ENCODE peak calls at places on chromosomes 6 and 20, in ten cellular contexts. Z is fibroblast of lung, Y is endodermal cell, O is heart right ventricle, C is psoas muscle, X is A549, U is mucosa of descending colon, L is fibroblast of villous mesenchyme, F is fibroblast of mammary gland, R is NB4. G is an unnamed sample.

GRCh38 chr6:4611441-4612129 is 164.6 kb upstream of the CDYL start:
- DNase-seq in R (peak), C (no peak), O (no peak), Z (no peak), L (peak), U (no peak), F (peak), Y (no peak), X (no peak), G (no peak)

GRCh38 chr20:20452254-20452676 is 84.4 kb downstream of the INSM1 start:
- DNase-seq in L (peak), Y (peak), Z (peak), F (peak), U (peak), O (peak), C (peak), X (no peak), R (peak), G (peak)

GRCh38 chr6:26554669-26555504 is 16.7 kb downstream of the HMGN4 start:
- DNase-seq in F (peak), U (no peak), L (peak), R (peak), Z (peak), O (no peak), C (peak), X (peak), Y (peak), G (peak)

GRCh38 chr20:46635514-46636091 is 15.7 kb downstream of the SLC13A3 start:
- DNase-seq in Y (no peak), O (no peak), X (no peak), U (no peak), F (peak), R (no peak), C (no peak), L (no peak), Z (peak), G (no peak)

GRCh38 chr6:149938571-149939462 is 3.0 kb upstream of the ULBP2 start:
- DNase-seq in F (no peak), X (no peak), C (no peak), L (peak), U (no peak), Z (peak), R (no peak), O (no peak), Y (peak), G (no peak)

GRCh38 chr6:16311763-16312162 is 73.4 kb downstream of the GMPR start:
- DNase-seq in C (no peak), F (no peak), R (no peak), Z (no peak), X (no peak), U (no peak), Y (no peak), L (no peak), O (no peak), G (no peak)

GRCh38 chr6:52617087-52617486 is 40.2 kb upstream of the TRAM2 start:
- DNase-seq in O (no peak), C (no peak), L (no peak), Z (no peak), Y (no peak), X (no peak), R (no peak), F (no peak), U (no peak), G (no peak)

GRCh38 chr6:109793793-109794192 is 102.7 kb downstream of the FIG4 start:
- DNase-seq in L (peak), X (peak), Y (no peak), Z (peak), F (peak), O (peak), U (no peak), R (no peak), C (no peak), G (peak)

GRCh38 chr6:37130704-37131103 is 39.2 kb upstream of the PIM1 start:
- DNase-seq in F (peak), Z (peak), C (peak), Y (no peak), L (peak), R (peak), O (peak), X (peak), U (no peak), G (peak)

GRCh38 chr20:41480054-41480770 is 113.6 kb upstream of the EMILIN3 start:
- DNase-seq in C (no peak), Y (no peak), O (no peak), F (no peak), U (no peak), Z (no peak), R (peak), X (no peak), L (no peak), G (no peak)

GRCh38 chr6:151677427-151677826 is 130.1 kb upstream of the ESR1 start:
- DNase-seq in R (no peak), C (no peak), F (no peak), X (no peak), O (no peak), U (no peak), Z (no peak), L (no peak), Y (no peak), G (no peak)

GRCh38 chr20:47336013-47336754 is 20.3 kb downstream of the ZMYND8 start:
- DNase-seq in C (peak), X (no peak), F (peak), R (no peak), Z (peak), Y (no peak), O (peak), L (peak), U (peak), G (no peak)

GRCh38 chr6:46011241-46012085 is 4.2 kb downstream of the CLIC5 start:
- DNase-seq in Z (no peak), O (no peak), L (peak), U (peak), Y (no peak), C (no peak), F (no peak), X (no peak), R (no peak), G (peak)

GRCh38 chr6:39791850-39792500 is at the start of gene DAAM2:
- DNase-seq in Y (peak), X (no peak), R (no peak), L (peak), Z (peak), U (peak), F (peak), C (peak), O (peak), G (no peak)

GRCh38 chr6:138093632-138094031 is 13.6 kb downstream of the PERP start:
- DNase-seq in X (no peak), C (no peak), Z (no peak), L (no peak), Y (no peak), U (no peak), O (no peak), F (no peak), R (no peak), G (no peak)

GRCh38 chr6:29737707-29738630 is 14.7 kb downstream of the HLA-F start:
- DNase-seq in R (peak), Y (peak), O (peak), X (peak), U (peak), L (peak), F (peak), Z (peak), C (peak), G (peak)

GRCh38 chr6:101439790-101440189 is 46.3 kb downstream of the GRIK2 start:
- DNase-seq in R (no peak), Y (no peak), Z (peak), L (no peak), F (peak), O (no peak), C (no peak), X (no peak), U (no peak), G (no peak)

GRCh38 chr6:52992980-52993379 is 2.1 kb downstream of the GSTA4 start:
- DNase-seq in C (no peak), Z (peak), Y (no peak), R (peak), O (no peak), F (peak), U (no peak), L (peak), X (no peak), G (no peak)

GRCh38 chr6:33578588-33579011 is 1.5 kb downstream of the BAK1 start:
- DNase-seq in X (no peak), Y (no peak), Z (no peak), C (no peak), O (no peak), L (no peak), R (no peak), U (peak), F (no peak), G (no peak)

GRCh38 chr6:56347526-56347925 is 100.1 kb upstream of the COL21A1 start:
- DNase-seq in Y (no peak), F (peak), U (no peak), L (no peak), X (no peak), O (no peak), R (no peak), C (no peak), Z (peak), G (no peak)

GRCh38 chr6:30942338-30943060 is 1.7 kb downstream of the MUCL3 start:
- DNase-seq in F (peak), O (peak), R (no peak), X (peak), Y (peak), L (peak), U (peak), Z (peak), C (peak), G (peak)

GRCh38 chr6:150656156-150656555 is 56.5 kb downstream of the PLEKHG1 start:
- DNase-seq in R (no peak), F (no peak), C (no peak), X (no peak), O (no peak), U (no peak), L (no peak), Y (no peak), Z (no peak), G (no peak)

GRCh38 chr6:159268511-159268910 is 99.3 kb downstream of the FNDC1 start:
- DNase-seq in U (no peak), O (no peak), F (no peak), R (no peak), Y (no peak), C (no peak), Z (no peak), X (no peak), L (no peak), G (no peak)

GRCh38 chr6:159267165-159267564 is 98.0 kb downstream of the FNDC1 start:
- DNase-seq in C (no peak), O (no peak), X (no peak), R (peak), U (no peak), L (no peak), Y (peak), F (peak), Z (peak), G (peak)

GRCh38 chr6:159271257-159271656 is 102.1 kb downstream of the FNDC1 start:
- DNase-seq in O (no peak), X (no peak), L (no peak), C (no peak), Y (no peak), F (no peak), Z (no peak), R (no peak), U (no peak), G (no peak)
- TF ChIP-seq CTCF in O (no peak), X (no peak), L (no peak), C (no peak), Y (no peak), F (no peak), Z (no peak), R (no peak), U (no peak), G (no peak)

GRCh38 chr6:131949615-131949908 is 1.6 kb downstream of the CCN2 start:
- DNase-seq in Y (no peak), Z (peak), R (no peak), O (peak), F (peak), L (peak), C (no peak), X (no peak), U (no peak), G (no peak)

GRCh38 chr6:131946404-131946991 is 4.7 kb downstream of the CCN2 start:
- DNase-seq in F (peak), X (peak), Z (peak), L (peak), C (no peak), U (no peak), O (no peak), Y (peak), R (no peak), G (peak)

GRCh38 chr6:131946992-131947955 is 3.9 kb downstream of the CCN2 start:
- DNase-seq in O (no peak), F (peak), L (peak), Z (peak), C (no peak), R (no peak), U (no peak), X (peak), Y (no peak), G (peak)

GRCh38 chr6:131948692-131949614 is 2.2 kb downstream of the CCN2 start:
- DNase-seq in L (peak), Z (peak), R (no peak), X (no peak), O (peak), C (peak), Y (no peak), U (no peak), F (peak), G (peak)

GRCh38 chr6:131948221-131948661 is 2.9 kb downstream of the CCN2 start:
- DNase-seq in C (no peak), R (no peak), Y (no peak), Z (peak), U (no peak), L (peak), X (no peak), O (no peak), F (peak), G (peak)
- H3K4me3 ChIP-seq in C (peak), R (no peak), Y (peak), Z (peak), U (no peak), L (peak), X (peak), O (peak), F (no peak), G (peak)

GRCh38 chr6:128007658-128008057 is 106.8 kb upstream of the THEMIS start:
- DNase-seq in O (no peak), L (peak), R (no peak), X (no peak), Z (no peak), Y (no peak), U (no peak), C (no peak), F (no peak), G (no peak)
- TF ChIP-seq CTCF in O (no peak), L (no peak), R (no peak), X (no peak), Z (no peak), Y (no peak), U (no peak), C (no peak), F (no peak), G (no peak)

DNA sequence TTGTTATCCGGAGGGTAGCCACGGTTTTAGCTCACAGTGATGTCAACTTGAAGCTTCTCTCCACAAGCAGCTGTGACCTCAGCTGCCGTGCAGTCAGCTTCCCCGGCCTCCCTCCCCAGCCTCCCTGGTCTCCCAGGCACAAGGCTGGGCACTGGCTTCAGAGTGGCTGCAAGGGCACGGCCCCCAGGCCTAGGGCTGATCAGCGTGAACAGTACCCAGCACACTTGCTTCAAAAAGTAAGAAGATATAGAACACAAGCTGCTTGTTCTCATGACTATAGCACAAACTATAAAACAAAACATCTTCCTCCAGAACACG is 199.2 kb upstream of the THBS2 start:
- DNase-seq in O (no peak), C (no peak), F (peak), Z (no peak), X (no peak), Y (no peak), R (no peak), L (peak), U (no peak), G (no peak)
- H3K4me3 ChIP-seq in O (no peak), C (peak), F (no peak), Z (no peak), X (no peak), Y (no peak), R (no peak), L (no peak), U (no peak), G (no peak)

DNA sequence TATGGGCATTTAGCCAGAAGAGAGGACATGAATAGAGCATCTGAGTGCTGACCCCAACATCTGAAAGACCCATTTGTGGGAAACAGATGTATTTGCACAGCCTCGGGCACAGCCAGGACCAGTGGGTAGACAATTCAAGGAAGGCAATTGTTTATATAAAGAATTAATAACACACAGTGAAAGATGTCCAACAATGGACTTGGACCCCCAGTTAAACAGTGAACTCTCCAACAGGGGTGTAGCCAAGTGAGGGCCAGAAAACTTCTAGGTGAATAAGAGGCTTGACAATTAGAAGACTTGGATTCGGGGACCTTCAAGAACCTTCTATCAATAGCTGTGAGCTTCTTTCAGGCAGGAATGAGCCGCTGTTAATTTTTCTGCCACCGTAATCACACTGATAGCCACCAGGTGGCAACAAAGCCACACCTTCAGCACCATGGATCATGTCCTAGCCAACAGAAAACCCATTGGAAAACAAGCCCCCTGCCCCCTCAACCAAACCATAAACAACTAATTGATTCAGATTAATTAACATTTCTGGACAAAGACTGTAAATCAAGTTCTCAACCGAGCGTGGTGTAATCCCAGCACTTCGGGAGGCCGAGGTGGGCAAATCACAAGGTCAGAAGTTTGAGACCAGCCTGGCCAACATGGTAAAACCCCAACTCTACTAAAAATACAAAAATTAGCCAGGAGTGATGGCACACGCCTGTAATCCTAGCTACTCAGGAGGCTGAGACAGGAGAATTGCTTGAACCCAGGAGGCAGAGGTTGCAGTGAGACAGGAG is 8.8 kb upstream of the SRSF6 start:
- DNase-seq in R (peak), C (no peak), F (peak), Z (peak), O (no peak), Y (peak), X (peak), U (no peak), L (peak), G (peak)
- TF ChIP-seq CTCF in R (peak), C (peak), F (peak), Z (peak), O (peak), Y (peak), X (peak), U (peak), L (peak), G (peak)

GRCh38 chr20:62554214-62554897 is 78.6 kb upstream of the GATA5 start:
- DNase-seq in F (no peak), O (no peak), Z (no peak), U (no peak), Y (no peak), X (no peak), L (no peak), R (no peak), C (no peak), G (no peak)

GRCh38 chr20:62553838-62554161 is 78.0 kb upstream of the GATA5 start:
- DNase-seq in C (no peak), R (no peak), L (no peak), Y (no peak), U (no peak), O (no peak), F (no peak), X (no peak), Z (no peak), G (no peak)

GRCh38 chr20:62553136-62553837 is 77.5 kb upstream of the GATA5 start:
- DNase-seq in C (no peak), X (no peak), O (no peak), Y (no peak), F (no peak), R (no peak), L (no peak), U (no peak), Z (no peak), G (no peak)

GRCh38 chr20:62555642-62556420 is 80.0 kb upstream of the GATA5 start:
- DNase-seq in U (no peak), Y (no peak), F (no peak), X (no peak), L (no peak), O (no peak), Z (no peak), C (no peak), R (no peak), G (no peak)

DNA sequence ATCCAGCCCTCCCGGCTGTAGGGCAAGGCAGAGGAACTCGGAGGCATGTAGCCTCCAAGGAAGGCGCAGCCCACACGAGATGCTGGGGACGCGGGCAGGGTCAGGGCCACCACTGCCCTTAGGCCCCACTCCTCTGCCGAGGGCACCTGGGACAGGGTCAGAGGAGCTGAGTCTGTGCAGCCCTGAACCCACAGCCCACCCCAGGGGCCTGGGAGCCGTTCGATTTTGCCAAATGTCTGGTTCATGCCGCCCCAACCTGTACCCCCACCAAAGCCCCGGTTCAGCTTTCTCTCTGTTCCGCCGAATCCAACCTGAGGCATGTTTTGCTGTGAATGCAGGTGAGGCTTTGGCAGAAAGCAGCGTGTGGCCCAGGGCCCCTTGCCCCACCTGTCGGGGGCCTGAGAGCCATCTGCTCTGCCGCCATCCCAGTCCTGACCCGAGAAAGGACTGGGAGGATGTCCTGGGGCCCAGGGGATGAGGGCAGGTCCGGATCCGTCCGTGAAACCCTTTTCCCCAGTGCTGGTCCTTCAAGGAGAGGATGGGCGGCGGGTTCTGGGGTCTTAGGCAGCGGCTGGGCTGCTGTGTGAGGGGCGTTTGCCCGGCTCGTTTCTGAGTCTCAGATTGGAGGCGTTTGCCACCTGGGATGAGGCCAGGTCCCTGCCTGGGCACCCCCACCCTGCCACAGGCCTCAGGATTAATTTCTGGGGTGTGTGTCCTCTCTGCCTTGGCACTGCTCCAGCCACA is 79.3 kb upstream of the GATA5 start:
- DNase-seq in Y (no peak), F (no peak), U (no peak), C (no peak), L (no peak), R (no peak), Z (no peak), X (no peak), O (no peak), G (no peak)
- H3K4me3 ChIP-seq in Y (no peak), F (no peak), U (no peak), C (peak), L (no peak), R (no peak), Z (no peak), X (no peak), O (peak), G (no peak)

G was measured in brain microvascular endothelial cell.